ENCODE peak calls at places on chromosomes 5 and 9, in seven cellular contexts. One of them, this sample, is unnamed.

GRCh38 chr9:130866474-130866965 is 30.1 kb downstream of the QRFP start:
- DNase-seq in mesenchymal stem cell: peak; percentile 93
- DNase-seq in trophoblast cell: peak; percentile 77
- DNase-seq in IMR-90: peak; percentile 89
- DNase-seq in H1: peak; percentile 88
- DNase-seq in mesendoderm: peak; percentile 98
- DNase-seq in H9: peak; percentile 93
- DNase-seq in this sample: peak; percentile 87

GRCh38 chr9:14383296-14383695 is 69.4 kb upstream of the NFIB start:
- DNase-seq in H9: no peak
- DNase-seq in mesendoderm: no peak
- DNase-seq in IMR-90: no peak
- DNase-seq in trophoblast cell: no peak
- DNase-seq in mesenchymal stem cell: peak; percentile 30
- DNase-seq in H1: no peak
- DNase-seq in this sample: no peak

GRCh38 chr9:117278020-117278419 is 136.8 kb downstream of the ASTN2 start:
- DNase-seq in H9: no peak
- DNase-seq in trophoblast cell: no peak
- DNase-seq in H1: no peak
- DNase-seq in IMR-90: no peak
- DNase-seq in mesendoderm: no peak
- DNase-seq in mesenchymal stem cell: no peak
- DNase-seq in this sample: no peak

GRCh38 chr5:10145922-10146321 is 103.8 kb downstream of the ATPSCKMT start:
- DNase-seq in trophoblast cell: peak; percentile 53
- DNase-seq in H1: no peak
- DNase-seq in H9: no peak
- DNase-seq in mesendoderm: peak; percentile 40
- DNase-seq in IMR-90: peak; percentile 66
- DNase-seq in mesenchymal stem cell: peak; percentile 50
- DNase-seq in this sample: no peak

GRCh38 chr9:108207611-108208051 is 648.2 kb downstream of the ACTL7B start:
- DNase-seq in IMR-90: peak; percentile 32
- DNase-seq in mesendoderm: no peak
- DNase-seq in trophoblast cell: no peak
- DNase-seq in H1: no peak
- DNase-seq in mesenchymal stem cell: no peak
- DNase-seq in H9: no peak
- DNase-seq in this sample: no peak

GRCh38 chr9:90142580-90142979 is 500.0 kb downstream of the DIRAS2 start:
- DNase-seq in IMR-90: peak; percentile 25
- DNase-seq in H9: no peak
- DNase-seq in trophoblast cell: peak; percentile 44
- DNase-seq in mesenchymal stem cell: peak; percentile 50
- DNase-seq in H1: peak; percentile 71
- DNase-seq in mesendoderm: peak; percentile 65
- DNase-seq in this sample: peak; percentile 62

GRCh38 chr5:133918731-133919130 is 49.7 kb downstream of the C5orf15 start:
- DNase-seq in trophoblast cell: no peak
- DNase-seq in mesenchymal stem cell: no peak
- DNase-seq in H9: no peak
- DNase-seq in IMR-90: no peak
- DNase-seq in H1: no peak
- DNase-seq in mesendoderm: no peak
- DNase-seq in this sample: no peak

GRCh38 chr5:3392306-3392939 is 203.2 kb upstream of the IRX1 start:
- DNase-seq in H1: no peak
- DNase-seq in trophoblast cell: no peak
- DNase-seq in H9: no peak
- DNase-seq in mesendoderm: no peak
- DNase-seq in mesenchymal stem cell: no peak
- DNase-seq in IMR-90: no peak
- DNase-seq in this sample: no peak

GRCh38 chr9:34547960-34548603 is 25.3 kb upstream of the ENHO start:
- DNase-seq in H9: peak; percentile 83
- DNase-seq in IMR-90: peak; percentile 51
- DNase-seq in trophoblast cell: peak; percentile 24
- DNase-seq in mesenchymal stem cell: peak; percentile 72
- DNase-seq in mesendoderm: peak; percentile 68
- DNase-seq in H1: peak; percentile 89
- DNase-seq in this sample: peak; percentile 60

GRCh38 chr5:157266286-157267007 is 524 bp downstream of the CYFIP2 start:
- DNase-seq in mesendoderm: peak; percentile 49
- DNase-seq in H9: peak; percentile 61
- DNase-seq in trophoblast cell: peak; percentile 25
- DNase-seq in H1: peak; percentile 78
- DNase-seq in IMR-90: no peak
- DNase-seq in mesenchymal stem cell: no peak
- DNase-seq in this sample: peak; percentile 20

GRCh38 chr5:78546597-78546996 is 102.0 kb downstream of the LHFPL2 start:
- DNase-seq in trophoblast cell: no peak
- DNase-seq in IMR-90: peak; percentile 75
- DNase-seq in H1: no peak
- DNase-seq in mesendoderm: no peak
- DNase-seq in mesenchymal stem cell: peak; percentile 82
- DNase-seq in H9: no peak
- DNase-seq in this sample: no peak

GRCh38 chr5:106415541-106415940 is 1255.2 kb downstream of the EFNA5 start:
- DNase-seq in mesenchymal stem cell: peak; percentile 66
- DNase-seq in H9: no peak
- DNase-seq in trophoblast cell: peak; percentile 62
- DNase-seq in IMR-90: peak; percentile 89
- DNase-seq in mesendoderm: no peak
- DNase-seq in H1: no peak
- DNase-seq in this sample: no peak
- H4K8ac ChIP-seq in mesenchymal stem cell: no peak overlapping the region
- H4K8ac ChIP-seq in H9: no peak overlapping the region
- H4K8ac ChIP-seq in trophoblast cell: no peak overlapping the region
- H4K8ac ChIP-seq in IMR-90: no peak overlapping the region
- H4K8ac ChIP-seq in mesendoderm: no peak overlapping the region
- H4K8ac ChIP-seq in H1: no peak overlapping the region
- H4K8ac ChIP-seq in this sample: no peak overlapping the region

DNA sequence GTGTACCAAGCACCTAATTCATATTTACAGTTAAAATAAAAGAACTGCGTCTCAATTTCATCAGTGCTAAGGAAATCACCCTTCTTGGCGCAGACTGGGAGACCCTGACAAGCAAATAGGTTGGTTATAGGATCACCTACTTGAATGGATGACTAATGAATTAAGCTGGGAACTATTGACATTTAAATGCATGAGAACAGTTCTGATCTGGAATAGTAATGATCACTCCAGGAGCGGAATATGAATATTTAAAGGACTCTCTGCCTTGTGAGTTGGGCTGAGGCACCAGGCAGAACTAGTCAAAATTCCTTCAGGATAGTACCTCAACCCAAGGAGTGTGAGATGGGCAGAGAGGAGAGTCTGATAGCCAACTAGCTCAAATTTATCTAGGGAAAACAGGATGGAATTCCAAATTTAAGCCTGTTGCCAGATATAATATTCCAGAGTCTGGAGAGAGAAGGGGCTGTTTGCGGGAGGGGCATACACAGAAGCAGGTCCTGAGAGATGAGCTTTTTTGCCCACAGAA is 364.4 kb downstream of the CSNK1G3 start:
- DNase-seq in mesendoderm: peak; percentile 23
- DNase-seq in H1: no peak
- DNase-seq in mesenchymal stem cell: no peak
- DNase-seq in IMR-90: no peak
- DNase-seq in trophoblast cell: no peak
- DNase-seq in H9: peak; percentile 36
- DNase-seq in this sample: no peak
- H4K8ac ChIP-seq in mesendoderm: no peak overlapping the region
- H4K8ac ChIP-seq in H1: no peak overlapping the region
- H4K8ac ChIP-seq in mesenchymal stem cell: no peak overlapping the region
- H4K8ac ChIP-seq in IMR-90: no peak overlapping the region
- H4K8ac ChIP-seq in trophoblast cell: no peak overlapping the region
- H4K8ac ChIP-seq in H9: no peak overlapping the region
- H4K8ac ChIP-seq in this sample: no peak overlapping the region

GRCh38 chr5:126373621-126374416 is 49.4 kb upstream of the GRAMD2B start:
- DNase-seq in mesendoderm: no peak
- DNase-seq in H1: no peak
- DNase-seq in IMR-90: no peak
- DNase-seq in mesenchymal stem cell: peak; percentile 63
- DNase-seq in H9: no peak
- DNase-seq in trophoblast cell: peak; percentile 78
- DNase-seq in this sample: no peak
- H4K8ac ChIP-seq in mesendoderm: no peak overlapping the region
- H4K8ac ChIP-seq in H1: no peak overlapping the region
- H4K8ac ChIP-seq in IMR-90: no peak overlapping the region
- H4K8ac ChIP-seq in mesenchymal stem cell: no peak overlapping the region
- H4K8ac ChIP-seq in H9: no peak overlapping the region
- H4K8ac ChIP-seq in trophoblast cell: no peak overlapping the region
- H4K8ac ChIP-seq in this sample: no peak overlapping the region

GRCh38 chr5:175870820-175871447 is 444 bp upstream of the CPLX2 start:
- DNase-seq in IMR-90: no peak
- DNase-seq in mesenchymal stem cell: no peak
- DNase-seq in mesendoderm: no peak
- DNase-seq in trophoblast cell: no peak
- DNase-seq in H1: no peak
- DNase-seq in H9: no peak
- DNase-seq in this sample: no peak

GRCh38 chr5:175872287-175873089 is 1.1 kb downstream of the CPLX2 start:
- DNase-seq in trophoblast cell: no peak
- DNase-seq in IMR-90: no peak
- DNase-seq in mesenchymal stem cell: no peak
- DNase-seq in H1: peak; percentile 69
- DNase-seq in mesendoderm: peak; percentile 37
- DNase-seq in H9: peak; percentile 55
- DNase-seq in this sample: no peak

GRCh38 chr5:175874462-175875139 is 3.2 kb downstream of the CPLX2 start:
- DNase-seq in H1: no peak
- DNase-seq in mesenchymal stem cell: no peak
- DNase-seq in IMR-90: no peak
- DNase-seq in trophoblast cell: no peak
- DNase-seq in mesendoderm: peak; percentile 42
- DNase-seq in H9: no peak
- DNase-seq in this sample: no peak

GRCh38 chr5:175876107-175876506 is 4.7 kb downstream of the CPLX2 start:
- DNase-seq in H1: no peak
- DNase-seq in trophoblast cell: no peak
- DNase-seq in mesendoderm: no peak
- DNase-seq in H9: no peak
- DNase-seq in IMR-90: no peak
- DNase-seq in mesenchymal stem cell: no peak
- DNase-seq in this sample: no peak

DNA sequence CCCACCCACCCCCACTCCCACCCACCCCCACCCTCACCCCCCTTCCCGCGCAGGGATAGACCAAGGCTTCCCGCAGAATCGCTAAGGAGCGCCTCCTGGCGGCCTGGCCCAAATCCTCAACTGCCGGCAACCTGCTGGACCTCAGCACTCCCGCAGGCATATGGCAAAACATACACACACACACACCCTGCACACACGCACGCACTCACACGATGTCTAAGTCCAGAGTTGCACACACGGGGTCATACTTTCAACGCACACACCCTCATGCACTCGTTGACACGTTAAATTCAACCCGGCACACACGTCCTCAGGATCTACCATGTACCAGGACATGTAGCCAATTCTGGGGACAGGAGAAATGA is 1.7 kb downstream of the CPLX2 start:
- DNase-seq in H1: peak; percentile 92
- DNase-seq in trophoblast cell: no peak
- DNase-seq in IMR-90: no peak
- DNase-seq in mesendoderm: peak; percentile 38
- DNase-seq in H9: peak; percentile 65
- DNase-seq in mesenchymal stem cell: no peak
- DNase-seq in this sample: no peak
- H4K8ac ChIP-seq in H1: no peak overlapping the region
- H4K8ac ChIP-seq in trophoblast cell: no peak overlapping the region
- H4K8ac ChIP-seq in IMR-90: no peak overlapping the region
- H4K8ac ChIP-seq in mesendoderm: no peak overlapping the region
- H4K8ac ChIP-seq in H9: no peak overlapping the region
- H4K8ac ChIP-seq in mesenchymal stem cell: no peak overlapping the region
- H4K8ac ChIP-seq in this sample: no peak overlapping the region

DNA sequence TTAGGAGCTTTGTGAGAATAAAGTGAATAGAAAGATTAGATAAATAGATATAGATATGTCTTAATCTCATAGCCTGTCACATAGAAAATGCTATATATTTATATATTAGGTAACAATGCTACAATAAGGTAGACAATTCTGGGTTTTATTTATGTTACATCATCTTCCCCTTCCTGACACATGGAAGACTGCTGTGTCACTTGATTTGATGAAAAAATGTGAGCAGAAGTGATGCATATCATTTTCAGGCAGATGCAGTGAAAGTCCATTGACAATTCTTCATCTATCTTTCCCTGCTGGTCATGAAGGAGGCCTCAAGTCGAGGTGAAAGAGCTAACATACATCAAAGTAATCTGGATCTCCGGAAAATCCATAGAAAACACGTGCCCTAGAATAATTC is 57.7 kb upstream of the CHD1 start:
- DNase-seq in IMR-90: no peak
- DNase-seq in H9: no peak
- DNase-seq in mesendoderm: no peak
- DNase-seq in trophoblast cell: no peak
- DNase-seq in H1: no peak
- DNase-seq in mesenchymal stem cell: no peak
- DNase-seq in this sample: no peak
- H4K8ac ChIP-seq in IMR-90: no peak overlapping the region
- H4K8ac ChIP-seq in H9: no peak overlapping the region
- H4K8ac ChIP-seq in mesendoderm: no peak overlapping the region
- H4K8ac ChIP-seq in trophoblast cell: no peak overlapping the region
- H4K8ac ChIP-seq in H1: no peak overlapping the region
- H4K8ac ChIP-seq in mesenchymal stem cell: no peak overlapping the region
- H4K8ac ChIP-seq in this sample: no peak overlapping the region

GRCh38 chr5:120759586-120759985 is 295.5 kb downstream of the PRR16 start:
- DNase-seq in H1: no peak
- DNase-seq in trophoblast cell: no peak
- DNase-seq in mesendoderm: no peak
- DNase-seq in mesenchymal stem cell: no peak
- DNase-seq in H9: no peak
- DNase-seq in IMR-90: no peak
- DNase-seq in this sample: no peak
- H4K8ac ChIP-seq in H1: no peak overlapping the region
- H4K8ac ChIP-seq in trophoblast cell: no peak overlapping the region
- H4K8ac ChIP-seq in mesendoderm: no peak overlapping the region
- H4K8ac ChIP-seq in mesenchymal stem cell: no peak overlapping the region
- H4K8ac ChIP-seq in H9: no peak overlapping the region
- H4K8ac ChIP-seq in IMR-90: no peak overlapping the region
- H4K8ac ChIP-seq in this sample: no peak overlapping the region

GRCh38 chr5:2205596-2205995 is 322.9 kb upstream of the IRX4 start:
- DNase-seq in trophoblast cell: no peak
- DNase-seq in H1: no peak
- DNase-seq in IMR-90: no peak
- DNase-seq in mesendoderm: no peak
- DNase-seq in H9: no peak
- DNase-seq in mesenchymal stem cell: no peak
- DNase-seq in this sample: no peak
- H4K8ac ChIP-seq in trophoblast cell: no peak overlapping the region
- H4K8ac ChIP-seq in H1: no peak overlapping the region
- H4K8ac ChIP-seq in IMR-90: no peak overlapping the region
- H4K8ac ChIP-seq in mesendoderm: no peak overlapping the region
- H4K8ac ChIP-seq in H9: no peak overlapping the region
- H4K8ac ChIP-seq in mesenchymal stem cell: no peak overlapping the region
- H4K8ac ChIP-seq in this sample: no peak overlapping the region

DNA sequence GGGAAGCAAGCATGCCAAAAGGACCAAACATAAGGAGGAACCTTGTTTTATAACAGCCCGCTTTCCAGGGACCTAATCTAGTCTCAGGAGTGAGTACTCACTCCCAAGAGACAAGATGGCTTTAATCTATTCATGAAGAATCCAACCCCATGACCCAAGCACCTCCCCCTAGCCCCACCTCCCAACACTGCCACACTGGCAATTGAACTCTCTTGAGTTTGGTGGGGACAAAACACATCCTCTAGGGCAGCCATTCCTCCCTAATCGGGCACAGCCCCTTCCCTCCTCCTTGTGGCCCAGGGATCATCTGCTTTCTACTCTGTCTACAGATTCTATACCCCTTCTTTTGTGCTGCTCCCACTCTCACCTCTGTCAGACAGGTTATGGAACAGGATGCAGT is 112.5 kb upstream of the ABCA1 start:
- DNase-seq in mesendoderm: peak; percentile 30
- DNase-seq in trophoblast cell: no peak
- DNase-seq in IMR-90: no peak
- DNase-seq in H9: no peak
- DNase-seq in mesenchymal stem cell: no peak
- DNase-seq in H1: no peak
- DNase-seq in this sample: no peak
- H4K8ac ChIP-seq in mesendoderm: no peak overlapping the region
- H4K8ac ChIP-seq in trophoblast cell: no peak overlapping the region
- H4K8ac ChIP-seq in IMR-90: no peak overlapping the region
- H4K8ac ChIP-seq in H9: no peak overlapping the region
- H4K8ac ChIP-seq in mesenchymal stem cell: no peak overlapping the region
- H4K8ac ChIP-seq in H1: no peak overlapping the region
- H4K8ac ChIP-seq in this sample: no peak overlapping the region

This sample was measured in neuronal stem cell.